ENCODE peak calls at places on chromosomes 6 and 20, in seven cellular contexts. L is HCT116; P is NAMALWA; H is naive thymus-derived CD8-positive, alpha-beta T cell; X is NCI-H345; F is Ammon's horn; G is T-helper 2 cell. Q is an unnamed sample.

GRCh38 chr20:23629017-23629541 is 8.7 kb downstream of the CST3 start:
- DNase-seq in L (peak; percentile 74), P (no peak), H (no peak), X (no peak), F (no peak), G (no peak), Q (peak; percentile 72)

GRCh38 chr6:22049002-22049401 is 247.8 kb downstream of the PRL start:
- DNase-seq in L (no peak), P (no peak), H (no peak), X (no peak), F (no peak), G (no peak), Q (no peak)

GRCh38 chr6:114824409-114824808 is 481.6 kb upstream of the HS3ST5 start:
- DNase-seq in L (no peak), P (no peak), H (no peak), X (no peak), F (no peak), G (no peak), Q (no peak)

GRCh38 chr6:162211022-162211421 is 516.5 kb downstream of the PRKN start:
- DNase-seq in L (no peak), P (no peak), H (no peak), X (no peak), F (no peak), G (no peak), Q (no peak)

GRCh38 chr6:151029976-151030375 is 164.5 kb downstream of the MTHFD1L start:
- DNase-seq in L (no peak), P (no peak), H (no peak), X (no peak), F (no peak), G (no peak), Q (no peak)

GRCh38 chr6:5149891-5150290 is 64.8 kb downstream of the PPP1R3G start:
- DNase-seq in L (no peak), P (no peak), H (no peak), X (no peak), F (no peak), G (no peak), Q (no peak)

GRCh38 chr6:130888246-130888645 is 61.0 kb downstream of the SMLR1 start:
- DNase-seq in L (no peak), P (no peak), H (no peak), X (no peak), F (no peak), G (no peak), Q (no peak)

GRCh38 chr6:131950767-131951575 is at the start of gene CCN2:
- DNase-seq in L (peak; percentile 48), P (no peak), H (no peak), X (no peak), F (peak; percentile 62), G (peak; percentile 10), Q (peak; percentile 86)

GRCh38 chr6:32252326-32253009 is 28.6 kb upstream of the NOTCH4 start:
- DNase-seq in L (no peak), P (no peak), H (no peak), X (no peak), F (no peak), G (no peak), Q (no peak)

Q was measured in uterus.